ENCODE peak calls at places on chromosomes 4 and X, in seven cellular contexts. Y is left colon; C is GM19239; N is CD8-positive, alpha-beta memory T cell; V is neural crest cell; P is NCI-H2029; L is right lobe of liver. S is an unnamed sample.

GRCh38 chrX:103073442-103073841 is 9.5 kb upstream of the BEX1 start:
- DNase-seq in Y (no peak), C (no peak), N (no peak), V (no peak), P (no peak), L (no peak), S (no peak)

GRCh38 chrX:71616672-71617529 is 1.4 kb downstream of the CXCR3 start:
- DNase-seq in Y (peak), C (no peak), N (peak), V (no peak), P (no peak), L (peak), S (no peak)

GRCh38 chr4:54093609-54094240 is 6.2 kb upstream of the GSX2 start:
- DNase-seq in Y (no peak), C (no peak), N (no peak), V (no peak), P (no peak), L (no peak), S (no peak)

GRCh38 chrX:72238183-72238582 is 644 bp downstream of the ERCC6L start:
- DNase-seq in Y (no peak), C (no peak), N (no peak), V (no peak), P (no peak), L (no peak), S (no peak)

GRCh38 chrX:103919336-103919682 is 43.1 kb upstream of the TMSB15B start:
- DNase-seq in Y (peak), C (no peak), N (peak), V (no peak), P (peak), L (no peak), S (peak)

GRCh38 chr4:1517592-1518411 is 111.6 kb upstream of the NKX1-1 start:
- DNase-seq in Y (no peak), C (no peak), N (peak), V (no peak), P (no peak), L (no peak), S (no peak)

GRCh38 chr4:75598390-75598789 is 31.9 kb downstream of the CDKL2 start:
- DNase-seq in Y (no peak), C (no peak), N (no peak), V (no peak), P (no peak), L (no peak), S (no peak)

GRCh38 chr4:145178740-145179139 is 1.6 kb downstream of the OTUD4 start:
- DNase-seq in Y (no peak), C (no peak), N (no peak), V (no peak), P (no peak), L (no peak), S (no peak)

GRCh38 chr4:7892212-7893019 is 47.2 kb downstream of the AFAP1 start:
- DNase-seq in Y (no peak), C (no peak), N (no peak), V (no peak), P (no peak), L (no peak), S (no peak)

GRCh38 chrX:42085836-42086235 is 162.5 kb upstream of the CASK start:
- DNase-seq in Y (no peak), C (no peak), N (no peak), V (no peak), P (no peak), L (no peak), S (no peak)

GRCh38 chr4:82624819-82625218 is 63.0 kb upstream of the TMEM150C start:
- DNase-seq in Y (no peak), C (no peak), N (no peak), V (no peak), P (no peak), L (no peak), S (no peak)

GRCh38 chr4:26238782-26239647 is 81.8 kb upstream of the RBPJ start:
- DNase-seq in Y (peak), C (no peak), N (no peak), V (peak), P (peak), L (no peak), S (no peak)

GRCh38 chr4:60724623-60725022 is 475.5 kb upstream of the ADGRL3 start:
- DNase-seq in Y (no peak), C (no peak), N (no peak), V (no peak), P (no peak), L (no peak), S (no peak)

GRCh38 chr4:110381784-110382183 is 94.2 kb upstream of the ENPEP start:
- DNase-seq in Y (no peak), C (no peak), N (no peak), V (no peak), P (no peak), L (no peak), S (no peak)

GRCh38 chr4:1578968-1579833 is 104.9 kb downstream of the FAM53A start:
- DNase-seq in Y (peak), C (peak), N (peak), V (peak), P (no peak), L (peak), S (no peak)

GRCh38 chrX:115459883-115460564 is 101.0 kb upstream of the PLS3 start:
- DNase-seq in Y (no peak), C (no peak), N (no peak), V (no peak), P (no peak), L (no peak), S (no peak)

GRCh38 chr4:152039085-152039484 is 278.3 kb upstream of the GATB start:
- DNase-seq in Y (no peak), C (no peak), N (no peak), V (no peak), P (no peak), L (no peak), S (no peak)

GRCh38 chrX:16466640-16467432 is 183.1 kb upstream of the S100G start:
- DNase-seq in Y (no peak), C (no peak), N (no peak), V (no peak), P (no peak), L (no peak), S (no peak)

GRCh38 chr4:77599378-77599777 is 6.2 kb upstream of the CXCL13 start:
- DNase-seq in Y (peak), C (no peak), N (no peak), V (peak), P (peak), L (no peak), S (no peak)

GRCh38 chrX:44451056-44451455 is 91.6 kb downstream of the FUNDC1 start:
- DNase-seq in Y (no peak), C (no peak), N (no peak), V (no peak), P (no peak), L (no peak), S (no peak)

GRCh38 chr4:6576512-6576911 is 1.5 kb downstream of the MAN2B2 start:
- DNase-seq in Y (peak), C (no peak), N (no peak), V (no peak), P (peak), L (peak), S (no peak)

GRCh38 chr4:57043304-57044251 is 64.9 kb downstream of the POLR2B start:
- DNase-seq in Y (no peak), C (no peak), N (no peak), V (no peak), P (no peak), L (no peak), S (no peak)

GRCh38 chr4:150135134-150135773 is 57.0 kb downstream of the DCLK2 start:
- DNase-seq in Y (no peak), C (no peak), N (no peak), V (no peak), P (no peak), L (no peak), S (no peak)

GRCh38 chr4:77819409-77819835 is 254 bp upstream of the CNOT6L start:
- DNase-seq in Y (no peak), C (no peak), N (no peak), V (no peak), P (no peak), L (no peak), S (no peak)

GRCh38 chrX:40077906-40078305 is 19.9 kb downstream of the BCOR start:
- DNase-seq in Y (no peak), C (no peak), N (no peak), V (no peak), P (no peak), L (no peak), S (no peak)

GRCh38 chr4:176566769-176567168 is 226.0 kb downstream of the VEGFC start:
- DNase-seq in Y (no peak), C (no peak), N (no peak), V (no peak), P (no peak), L (no peak), S (no peak)

GRCh38 chrX:74230094-74230493 is 73.9 kb upstream of the ZCCHC13 start:
- DNase-seq in Y (no peak), C (no peak), N (no peak), V (no peak), P (no peak), L (no peak), S (no peak)

GRCh38 chrX:139204903-139205667 is 325.5 kb upstream of the F9 start:
- DNase-seq in Y (peak), C (no peak), N (no peak), V (peak), P (no peak), L (peak), S (no peak)

GRCh38 chr4:1360423-1361283 is 13.6 kb downstream of the UVSSA start:
- DNase-seq in Y (no peak), C (no peak), N (no peak), V (no peak), P (no peak), L (no peak), S (no peak)

GRCh38 chr4:177117256-177117655 is 192.4 kb upstream of the NEIL3 start:
- DNase-seq in Y (no peak), C (no peak), N (no peak), V (peak), P (no peak), L (no peak), S (no peak)

GRCh38 chr4:89879201-89879600 is 15.5 kb upstream of the MMRN1 start:
- DNase-seq in Y (no peak), C (no peak), N (no peak), V (peak), P (no peak), L (no peak), S (no peak)

GRCh38 chr4:113636877-113637276 is 124.7 kb downstream of the CAMK2D start:
- DNase-seq in Y (no peak), C (no peak), N (peak), V (no peak), P (no peak), L (no peak), S (no peak)

GRCh38 chr4:182569561-182569960 is 326.4 kb downstream of the TENM3 start:
- DNase-seq in Y (no peak), C (no peak), N (no peak), V (no peak), P (no peak), L (no peak), S (no peak)

GRCh38 chr4:16297003-16297402 is 70.7 kb upstream of the TAPT1 start:
- DNase-seq in Y (no peak), C (no peak), N (no peak), V (no peak), P (no peak), L (no peak), S (no peak)

GRCh38 chr4:54548831-54549460 is 108.8 kb upstream of the KIT start:
- DNase-seq in Y (no peak), C (no peak), N (no peak), V (no peak), P (no peak), L (no peak), S (no peak)

GRCh38 chr4:130349745-130350144 is 1253.8 kb downstream of the C4orf33 start:
- DNase-seq in Y (no peak), C (no peak), N (peak), V (no peak), P (no peak), L (no peak), S (no peak)

GRCh38 chr4:76679691-76680090 is 218.3 kb downstream of the SOWAHB start:
- DNase-seq in Y (no peak), C (no peak), N (no peak), V (no peak), P (no peak), L (no peak), S (no peak)

GRCh38 chr4:125703443-125703842 is 388.7 kb downstream of the FAT4 start:
- DNase-seq in Y (no peak), C (no peak), N (no peak), V (no peak), P (no peak), L (no peak), S (no peak)